ENCODE peak calls at places on chromosomes 11 and 22, in four cellular contexts. B, N, Q and L are unnamed samples.

GRCh38 chr22:23313791-23314567 is 133.7 kb downstream of the BCR start:
- DNase-seq in Q (no peak), B (no peak), N (no peak), L (no peak)

GRCh38 chr11:8732276-8732675 is 49.7 kb downstream of the RPL27A start:
- DNase-seq in B (no peak), Q (no peak), N (no peak), L (no peak)

GRCh38 chr11:111939836-111940604 is 2.9 kb downstream of the DIXDC1 start:
- DNase-seq in B (no peak), Q (no peak), N (no peak), L (no peak)

GRCh38 chr11:110431212-110432073 is 1.7 kb downstream of the FDX1 start:
- DNase-seq in Q (no peak), B (no peak), N (no peak), L (no peak)

GRCh38 chr11:108226036-108226435 is 3.2 kb downstream of the ATM start:
- DNase-seq in N (no peak), B (no peak), Q (peak; percentile 16), L (no peak)

GRCh38 chr22:49014227-49015201 is 813.2 kb downstream of the BRD1 start:
- DNase-seq in Q (no peak), N (no peak), B (no peak), L (no peak)

GRCh38 chr22:30557243-30557642 is 10.7 kb upstream of the SEC14L6 start:
- DNase-seq in B (no peak), Q (no peak), N (no peak), L (no peak)

GRCh38 chr22:44714703-44715350 is 12.8 kb downstream of the PRR5 start:
- DNase-seq in Q (no peak), N (no peak), B (no peak), L (no peak)

GRCh38 chr11:66222358-66223149 is 45.9 kb upstream of the RAB1B start:
- DNase-seq in N (peak; percentile 95), B (peak; percentile 88), Q (peak; percentile 95), L (peak; percentile 93)
- TF ChIP-seq FOSL1 in N (no peak), B (no peak), Q (no peak), L (no peak)

GRCh38 chr11:119320593-119321524 is 3.9 kb upstream of the MCAM start:
- DNase-seq in Q (peak; percentile 84), N (no peak), B (no peak), L (no peak)
- TF ChIP-seq FOSL1 in Q (no peak), N (no peak), B (no peak), L (no peak)

DNA sequence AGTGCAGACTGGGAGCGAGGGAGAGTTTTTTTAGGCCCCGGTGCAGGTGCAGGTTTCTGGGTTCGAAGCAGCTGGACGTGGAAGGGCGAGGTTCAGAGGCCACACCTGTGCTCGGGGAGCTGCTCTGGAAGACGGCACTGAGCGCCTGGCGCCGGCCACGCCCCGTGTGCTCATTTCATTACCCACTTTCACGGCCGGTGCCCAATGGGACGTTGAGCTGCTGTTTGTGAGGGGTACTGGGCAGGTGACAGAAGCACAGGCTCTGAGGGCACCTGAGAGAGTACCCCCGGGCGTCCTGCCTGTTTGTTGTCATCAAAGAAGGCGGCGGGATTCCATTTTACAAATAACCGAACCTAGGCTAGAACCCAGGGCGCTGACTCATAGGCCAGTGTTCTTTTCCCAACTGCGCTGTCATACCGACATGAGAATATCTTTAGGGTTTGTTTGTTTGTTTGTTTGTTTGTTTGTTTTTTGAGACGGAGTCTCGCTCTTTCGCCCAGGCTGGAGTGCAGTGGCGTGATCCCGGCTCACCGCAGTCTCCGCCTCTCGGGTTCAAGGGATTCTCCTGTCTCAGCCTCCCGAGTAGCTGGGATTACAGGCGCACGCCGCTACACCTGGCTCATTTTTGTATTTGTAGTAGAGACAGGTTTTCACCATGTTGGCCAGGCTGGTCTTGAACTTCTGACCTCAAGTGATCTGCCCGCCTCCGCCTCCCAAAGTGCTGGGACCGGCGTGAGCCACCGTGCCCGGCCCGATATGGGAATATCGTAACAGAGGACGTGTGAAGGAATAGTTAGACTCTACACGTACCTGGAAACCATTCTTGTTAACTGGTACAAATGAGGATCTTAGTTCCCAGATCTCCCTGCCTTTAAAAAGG is 16.6 kb upstream of the SPTBN2 start:
- DNase-seq in N (no peak), Q (peak; percentile 51), B (no peak), L (no peak)
- TF ChIP-seq FOSL1 in N (no peak), Q (peak; percentile 52), B (no peak), L (no peak)

GRCh38 chr11:128474036-128474874 is 113.1 kb downstream of the ETS1 start:
- DNase-seq in B (no peak), N (no peak), Q (no peak), L (no peak)
- TF ChIP-seq FOSL1 in B (no peak), N (no peak), Q (no peak), L (no peak)

GRCh38 chr11:119474682-119475596 is 52.0 kb upstream of the THY1 start:
- DNase-seq in Q (peak; percentile 80), N (no peak), B (no peak), L (peak; percentile 56)
- TF ChIP-seq FOSL1 in Q (no peak), N (no peak), B (no peak), L (no peak)

DNA sequence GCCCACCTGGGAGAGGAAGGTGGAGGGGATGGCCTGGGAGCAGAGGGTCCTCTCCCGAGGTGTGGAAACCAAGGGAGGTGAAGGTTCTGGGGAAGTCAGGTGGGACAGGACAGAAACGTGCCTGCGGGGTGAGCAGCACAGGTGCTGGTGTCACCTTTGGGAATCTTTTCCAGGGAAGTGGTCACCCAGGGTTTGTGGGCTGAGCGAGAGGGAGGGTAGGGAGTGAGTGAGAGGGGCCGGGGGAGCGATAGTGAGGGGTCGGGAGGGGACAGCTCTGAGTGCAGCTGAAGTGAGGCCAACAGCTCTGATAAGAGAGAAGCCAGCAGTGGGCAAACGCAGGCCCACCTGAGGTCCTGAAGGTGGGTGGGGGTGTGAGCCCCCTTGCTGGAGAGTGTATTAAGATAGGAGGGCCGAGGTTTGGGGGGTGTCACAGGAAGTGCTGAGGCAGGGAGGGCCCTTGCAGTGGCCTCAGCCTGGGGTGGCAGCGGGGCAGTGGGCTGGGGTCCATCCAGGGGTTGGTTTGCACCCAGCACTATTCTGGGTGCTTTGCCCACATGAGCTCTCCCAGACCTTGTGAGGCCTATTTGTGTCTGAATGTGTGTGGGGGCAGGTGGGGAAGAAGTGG is 1.6 kb upstream of the SHANK3 start:
- DNase-seq in Q (no peak), B (no peak), N (no peak), L (no peak)
- TF ChIP-seq FOSL1 in Q (no peak), B (no peak), N (no peak), L (no peak)